ENCODE peak calls at places on chromosomes 4 and X, in ten cellular contexts. I, W, D, F, V, J, H, Y, C and N are unnamed samples.

GRCh38 chrX:16305187-16305586 is 137.9 kb downstream of the MAGEB17 start:
- DNase-seq in I (no peak), W (no peak), D (no peak), F (no peak), V (no peak), J (no peak), H (no peak), Y (no peak), C (no peak), N (no peak)

GRCh38 chrX:136199365-136199764 is 51.8 kb downstream of the MAP7D3 start:
- DNase-seq in I (no peak), W (peak; percentile 70), D (no peak), F (no peak), V (no peak), J (no peak), H (no peak), Y (no peak), C (no peak), N (no peak)

GRCh38 chr4:159390648-159391047 is 287.8 kb downstream of the RAPGEF2 start:
- DNase-seq in I (peak; percentile 89), W (peak; percentile 99), D (no peak), F (no peak), V (peak; percentile 98), J (no peak), H (no peak), Y (peak; percentile 93), C (peak; percentile 99), N (no peak)

GRCh38 chr4:34422472-34422871 is 1821.8 kb downstream of the ARAP2 start:
- DNase-seq in I (peak; percentile 1), W (no peak), D (no peak), F (no peak), V (peak; percentile 22), J (no peak), H (no peak), Y (no peak), C (peak; percentile 66), N (no peak)

GRCh38 chr4:102783006-102783405 is 22.2 kb upstream of the MANBA start:
- DNase-seq in I (no peak), W (no peak), D (no peak), F (no peak), V (no peak), J (no peak), H (no peak), Y (no peak), C (no peak), N (no peak)

GRCh38 chr4:970046-970745 is 3.2 kb downstream of the DGKQ start:
- DNase-seq in I (no peak), W (no peak), D (no peak), F (no peak), V (no peak), J (no peak), H (no peak), Y (peak; percentile 49), C (no peak), N (no peak)

GRCh38 chrX:18701621-18702361 is 5.7 kb upstream of the PPEF1 start:
- DNase-seq in I (peak; percentile 6), W (no peak), D (peak; percentile 79), F (no peak), V (peak; percentile 21), J (no peak), H (peak; percentile 29), Y (peak; percentile 65), C (peak; percentile 33), N (no peak)

GRCh38 chr4:6420036-6420435 is 52.4 kb downstream of the PPP2R2C start:
- DNase-seq in I (no peak), W (no peak), D (no peak), F (no peak), V (no peak), J (no peak), H (peak; percentile 39), Y (no peak), C (no peak), N (no peak)

GRCh38 chr4:4666693-4667642 is 125.1 kb upstream of the STX18 start:
- DNase-seq in I (no peak), W (no peak), D (no peak), F (no peak), V (no peak), J (peak; percentile 47), H (no peak), Y (no peak), C (peak; percentile 33), N (no peak)

GRCh38 chrX:46263494-46263893 is 281.7 kb downstream of the ZNF674 start:
- DNase-seq in I (no peak), W (peak; percentile 48), D (no peak), F (no peak), V (no peak), J (no peak), H (no peak), Y (no peak), C (no peak), N (no peak)

GRCh38 chr4:151674804-151675290 is 86.0 kb downstream of the GATB start:
- DNase-seq in I (no peak), W (peak; percentile 72), D (no peak), F (no peak), V (peak; percentile 61), J (peak; percentile 58), H (peak; percentile 60), Y (no peak), C (peak; percentile 56), N (no peak)

GRCh38 chrX:69618803-69619202 is 2.9 kb downstream of the EDA start:
- DNase-seq in I (no peak), W (peak; percentile 4), D (no peak), F (no peak), V (no peak), J (no peak), H (peak; percentile 18), Y (no peak), C (peak; percentile 49), N (no peak)
- TF ChIP-seq CTCF in I (no peak), W (peak; percentile 63), D (peak; percentile 63), F (peak; percentile 62), V (peak; percentile 22), J (peak; percentile 41), H (peak; percentile 30), Y (peak; percentile 47), C (peak; percentile 52), N (peak; percentile 77)

DNA sequence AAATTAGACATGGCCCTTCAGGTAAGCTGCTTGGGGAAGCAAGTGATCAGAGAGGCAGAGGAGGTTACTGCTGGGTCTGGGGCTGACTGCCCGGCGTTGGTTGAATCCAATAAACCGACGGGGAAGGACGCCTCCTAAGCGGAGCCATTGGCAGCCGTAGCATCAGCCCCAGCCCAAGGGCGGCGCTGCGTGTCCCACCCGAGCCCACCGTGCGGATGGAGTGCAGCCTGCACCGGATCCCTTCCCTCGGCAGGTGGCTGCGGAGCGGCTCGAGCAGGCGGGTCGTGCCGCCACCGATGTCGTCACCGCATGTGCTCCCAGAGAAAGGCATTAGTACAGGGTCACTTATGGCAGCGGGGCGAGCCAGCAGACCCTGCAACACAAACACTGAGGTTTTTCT is 82.1 kb downstream of the ALPK1 start:
- DNase-seq in I (no peak), W (no peak), D (peak; percentile 45), F (no peak), V (no peak), J (peak; percentile 64), H (no peak), Y (no peak), C (no peak), N (peak; percentile 85)
- TF ChIP-seq CTCF in I (no peak), W (no peak), D (no peak), F (no peak), V (no peak), J (no peak), H (no peak), Y (no peak), C (no peak), N (peak; percentile 41)

DNA sequence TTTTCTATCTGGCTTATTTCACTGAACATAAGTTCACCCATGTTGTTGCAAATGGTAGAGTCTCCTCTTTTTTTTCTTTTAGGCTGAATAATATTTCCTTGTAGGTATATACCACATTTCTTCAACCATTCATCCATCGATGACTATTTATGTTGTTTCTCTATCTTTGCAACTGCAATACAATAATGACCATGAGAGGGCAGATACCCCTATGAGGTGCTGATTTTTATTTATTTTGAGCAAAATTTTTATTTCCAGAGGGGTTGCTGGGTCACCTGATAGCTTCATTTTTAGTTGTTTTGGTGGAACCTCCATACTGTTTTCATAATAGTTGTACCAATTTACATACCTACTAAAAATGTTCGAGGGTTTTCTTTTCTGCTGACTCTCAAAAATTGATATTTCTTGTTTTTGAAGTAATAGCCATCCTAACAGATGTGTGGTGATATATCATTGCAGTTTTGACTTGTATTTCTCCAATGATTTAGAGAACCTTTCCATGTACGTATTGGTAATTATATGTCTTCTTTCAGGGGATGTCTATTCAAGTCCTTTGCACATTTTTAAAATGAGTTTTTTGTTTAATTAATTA is 1697.0 kb downstream of the PCDH7 start:
- DNase-seq in I (no peak), W (no peak), D (no peak), F (no peak), V (no peak), J (no peak), H (no peak), Y (no peak), C (peak; percentile 31), N (no peak)
- TF ChIP-seq CTCF in I (no peak), W (peak; percentile 45), D (peak; percentile 22), F (no peak), V (peak; percentile 20), J (peak; percentile 69), H (no peak), Y (peak; percentile 54), C (peak; percentile 56), N (peak; percentile 73)

DNA sequence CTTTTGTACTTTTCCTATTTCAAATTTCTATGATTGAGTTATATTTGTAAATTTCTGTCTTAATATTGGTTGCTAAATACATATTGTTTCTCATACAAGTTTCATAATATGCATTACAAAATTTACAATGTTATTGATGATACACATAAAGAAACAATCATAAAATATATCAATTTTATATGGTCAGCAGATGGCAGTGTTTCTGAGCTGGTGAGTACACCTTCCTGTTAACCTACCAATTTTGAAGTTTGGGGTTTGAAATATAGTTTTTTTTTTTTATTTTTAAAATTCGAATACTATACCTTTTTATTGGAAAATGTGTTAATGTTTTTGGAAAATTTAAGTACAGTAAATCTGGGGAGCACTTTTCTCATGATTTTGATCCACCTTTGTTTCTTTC is 1953.1 kb upstream of the ADGRL3 start:
- DNase-seq in I (no peak), W (no peak), D (no peak), F (no peak), V (no peak), J (no peak), H (no peak), Y (no peak), C (peak; percentile 14), N (no peak)
- TF ChIP-seq CTCF in I (no peak), W (peak; percentile 57), D (peak; percentile 50), F (no peak), V (peak; percentile 15), J (peak; percentile 55), H (no peak), Y (peak; percentile 68), C (peak; percentile 37), N (peak; percentile 85)

GRCh38 chrX:130725519-130725918 is 177.5 kb downstream of the ENOX2 start:
- DNase-seq in I (no peak), W (peak; percentile 2), D (no peak), F (no peak), V (no peak), J (no peak), H (no peak), Y (no peak), C (no peak), N (no peak)
- TF ChIP-seq CTCF in I (no peak), W (no peak), D (no peak), F (no peak), V (no peak), J (no peak), H (no peak), Y (no peak), C (no peak), N (no peak)